ENCODE peak calls at places on chromosomes 1 and 21, in nine cellular contexts. V is NCI-H1105; C is T-cell; D is cerebellum; W is stimulated activated CD4-positive, alpha-beta T cell treated with anti-CD3 and anti-CD28 coated beads, Interleukin-2, amount 100 ng/mL, for 24 hours; M is uterus; O is G401; R is cardiac septum; L is activated CD4-positive, alpha-beta T cell treated with anti-CD3 and anti-CD28 coated beads, Interleukin-2, amount 10 ng/mL, durations not matched to agents 7 days and 5 days. E is an unnamed sample.

GRCh38 chr1:30024411-30025195 is 698.8 kb downstream of the MATN1 start:
- DNase-seq in V (no peak), C (no peak), D (no peak), W (no peak), M (no peak), O (no peak), R (no peak), L (no peak), E (no peak)

GRCh38 chr1:41656088-41656487 is 171.6 kb upstream of the EDN2 start:
- DNase-seq in V (no peak), C (no peak), D (no peak), W (no peak), M (no peak), O (no peak), R (no peak), L (no peak), E (no peak)

GRCh38 chr1:230077011-230077410 is 10.0 kb downstream of the GALNT2 start:
- DNase-seq in V (no peak), C (no peak), D (no peak), W (no peak), M (no peak), O (no peak), R (no peak), L (no peak), E (no peak)

GRCh38 chr1:208593306-208594006 is 349.3 kb upstream of the PLXNA2 start:
- DNase-seq in V (no peak), C (no peak), D (no peak), W (no peak), M (no peak), O (no peak), R (no peak), L (no peak), E (no peak)

GRCh38 chr1:213066363-213066762 is 15.3 kb downstream of the RPS6KC1 start:
- DNase-seq in V (no peak), C (no peak), D (no peak), W (no peak), M (no peak), O (no peak), R (no peak), L (no peak), E (no peak)

GRCh38 chr1:110475358-110476027 is 24.5 kb downstream of the PROK1 start:
- DNase-seq in V (no peak), C (no peak), D (no peak), W (no peak), M (no peak), O (no peak), R (no peak), L (no peak), E (no peak)

GRCh38 chr1:185938396-185938795 is 204.2 kb downstream of the HMCN1 start:
- DNase-seq in V (no peak), C (no peak), D (no peak), W (no peak), M (no peak), O (no peak), R (no peak), L (no peak), E (no peak)

GRCh38 chr1:37954316-37954971 is 7.6 kb upstream of the INPP5B start:
- DNase-seq in V (no peak), C (no peak), D (no peak), W (no peak), M (no peak), O (no peak), R (no peak), L (no peak), E (peak)

GRCh38 chr1:233998926-233999325 is 94.5 kb downstream of the SLC35F3 start:
- DNase-seq in V (peak), C (no peak), D (no peak), W (no peak), M (no peak), O (no peak), R (no peak), L (no peak), E (no peak)

GRCh38 chr1:212749924-212750535 is 41.5 kb downstream of the NSL1 start:
- DNase-seq in V (peak), C (no peak), D (peak), W (no peak), M (no peak), O (peak), R (no peak), L (no peak), E (peak)

GRCh38 chr1:184567648-184568047 is 180.8 kb downstream of the C1orf21 start:
- DNase-seq in V (no peak), C (no peak), D (no peak), W (no peak), M (no peak), O (no peak), R (no peak), L (no peak), E (no peak)

GRCh38 chr1:185318431-185319151 is 1.5 kb upstream of the IVNS1ABP start:
- DNase-seq in V (no peak), C (no peak), D (no peak), W (no peak), M (no peak), O (no peak), R (no peak), L (no peak), E (no peak)

GRCh38 chr21:27772816-27773215 is 805.9 kb upstream of the ADAMTS5 start:
- DNase-seq in V (no peak), C (no peak), D (no peak), W (no peak), M (no peak), O (peak), R (no peak), L (no peak), E (peak)

GRCh38 chr1:3331564-3331963 is 122.9 kb upstream of the ARHGEF16 start:
- DNase-seq in V (no peak), C (no peak), D (no peak), W (no peak), M (no peak), O (no peak), R (no peak), L (no peak), E (no peak)

GRCh38 chr1:72435025-72435424 is 152.7 kb upstream of the NEGR1 start:
- DNase-seq in V (no peak), C (no peak), D (no peak), W (no peak), M (no peak), O (no peak), R (no peak), L (no peak), E (no peak)

GRCh38 chr1:225875044-225875822 is 6.9 kb downstream of the TMEM63A start:
- DNase-seq in V (no peak), C (no peak), D (no peak), W (no peak), M (no peak), O (no peak), R (no peak), L (no peak), E (no peak)

GRCh38 chr1:4091996-4092395 is 191.9 kb upstream of the C1orf174 start:
- DNase-seq in V (no peak), C (no peak), D (no peak), W (no peak), M (no peak), O (no peak), R (no peak), L (no peak), E (no peak)

GRCh38 chr1:2320760-2321159 is 70.6 kb downstream of the MORN1 start:
- DNase-seq in V (no peak), C (no peak), D (no peak), W (no peak), M (no peak), O (no peak), R (no peak), L (no peak), E (no peak)

GRCh38 chr21:26842976-26843911 is 2.0 kb downstream of the ADAMTS1 start:
- DNase-seq in V (no peak), C (peak), D (peak), W (no peak), M (peak), O (peak), R (peak), L (peak), E (peak)

GRCh38 chr1:19794583-19794982 is 5.1 kb downstream of the TMCO4 start:
- DNase-seq in V (no peak), C (no peak), D (no peak), W (no peak), M (no peak), O (no peak), R (no peak), L (no peak), E (no peak)

GRCh38 chr1:183353597-183353996 is 64.6 kb downstream of the NMNAT2 start:
- DNase-seq in V (no peak), C (no peak), D (no peak), W (no peak), M (no peak), O (peak), R (no peak), L (no peak), E (peak)

E was measured in cerebellar cortex.